ENCODE peak calls at places on chromosomes 7 and 10, in six cellular contexts. J, V, G, Y, A and B are unnamed samples.
A peak's percentile ranks its signal among the peaks of the same experiment; 100 is the strongest.

GRCh38 chr10:58513189-58514101 is 773 bp downstream of the BICC1 start:
- DNase-seq in J (no peak), V (peak; percentile 90), G (peak; percentile 47), Y (peak; percentile 63), A (no peak), B (peak; percentile 48)

GRCh38 chr7:20296444-20296843 is 34.3 kb upstream of the ITGB8 start:
- DNase-seq in J (no peak), V (no peak), G (no peak), Y (no peak), A (no peak), B (no peak)

GRCh38 chr7:132680590-132680989 is 104.3 kb upstream of the PLXNA4 start:
- DNase-seq in J (no peak), V (no peak), G (no peak), Y (no peak), A (no peak), B (no peak)

GRCh38 chr7:11177793-11178192 is 204.1 kb downstream of the PHF14 start:
- DNase-seq in J (no peak), V (no peak), G (no peak), Y (no peak), A (no peak), B (no peak)

GRCh38 chr10:132388901-132389630 is 7.9 kb upstream of the PWWP2B start:
- DNase-seq in J (no peak), V (no peak), G (peak; percentile 74), Y (no peak), A (no peak), B (peak; percentile 86)

GRCh38 chr10:76583711-76584161 is 1053.9 kb downstream of the KCNMA1 start:
- DNase-seq in J (no peak), V (peak; percentile 95), G (no peak), Y (peak; percentile 66), A (no peak), B (no peak)

GRCh38 chr7:44969049-44969700 is 9.6 kb downstream of the MYO1G start:
- DNase-seq in J (no peak), V (no peak), G (no peak), Y (no peak), A (no peak), B (no peak)

GRCh38 chr10:128859738-128860386 is 607.2 kb upstream of the MGMT start:
- DNase-seq in J (no peak), V (peak; percentile 5), G (no peak), Y (no peak), A (no peak), B (no peak)

GRCh38 chr7:490461-491291 is 29.0 kb downstream of the PDGFA start:
- DNase-seq in J (no peak), V (no peak), G (peak; percentile 37), Y (no peak), A (no peak), B (peak; percentile 78)

GRCh38 chr10:14873090-14873760 is 5.4 kb upstream of the SUV39H2 start:
- DNase-seq in J (no peak), V (peak; percentile 70), G (no peak), Y (no peak), A (no peak), B (no peak)

GRCh38 chr7:104983620-104984539 is 30.1 kb upstream of the KMT2E start:
- DNase-seq in J (peak; percentile 77), V (peak; percentile 83), G (peak; percentile 94), Y (no peak), A (peak; percentile 64), B (peak; percentile 93)

GRCh38 chr7:73433924-73434700 is 534 bp downstream of the FZD9 start:
- DNase-seq in J (peak; percentile 7), V (no peak), G (no peak), Y (no peak), A (no peak), B (no peak)

GRCh38 chr7:103660455-103661371 is 214.7 kb upstream of the SLC26A5 start:
- DNase-seq in J (no peak), V (peak; percentile 26), G (no peak), Y (no peak), A (no peak), B (no peak)

GRCh38 chr10:102421645-102422585 is 1.3 kb downstream of the FBXL15 start:
- DNase-seq in J (no peak), V (no peak), G (peak; percentile 76), Y (no peak), A (no peak), B (no peak)

GRCh38 chr7:74217455-74218342 is 7.9 kb downstream of the LAT2 start:
- DNase-seq in J (no peak), V (no peak), G (no peak), Y (no peak), A (no peak), B (no peak)

GRCh38 chr10:64334084-64334483 is 812.9 kb downstream of the REEP3 start:
- DNase-seq in J (no peak), V (no peak), G (no peak), Y (no peak), A (no peak), B (no peak)

GRCh38 chr10:132945125-132945893 is 2.9 kb upstream of the CFAP46 start:
- DNase-seq in J (no peak), V (no peak), G (no peak), Y (no peak), A (no peak), B (no peak)

GRCh38 chr10:44070282-44070681 is 314.6 kb downstream of the CXCL12 start:
- DNase-seq in J (no peak), V (no peak), G (no peak), Y (no peak), A (no peak), B (no peak)

GRCh38 chr7:78510580-78511188 is 712.1 kb downstream of the PHTF2 start:
- DNase-seq in J (no peak), V (peak; percentile 65), G (no peak), Y (peak; percentile 29), A (no peak), B (no peak)

GRCh38 chr10:10126231-10126630 is 891.4 kb upstream of the CELF2 start:
- DNase-seq in J (no peak), V (no peak), G (no peak), Y (no peak), A (no peak), B (no peak)

GRCh38 chr7:8255680-8256656 is 6.0 kb downstream of the ICA1 start:
- DNase-seq in J (no peak), V (no peak), G (no peak), Y (no peak), A (no peak), B (no peak)

GRCh38 chr10:87546971-87547413 is 42.3 kb downstream of the MINPP1 start:
- DNase-seq in J (no peak), V (peak; percentile 77), G (no peak), Y (no peak), A (no peak), B (no peak)

DNA sequence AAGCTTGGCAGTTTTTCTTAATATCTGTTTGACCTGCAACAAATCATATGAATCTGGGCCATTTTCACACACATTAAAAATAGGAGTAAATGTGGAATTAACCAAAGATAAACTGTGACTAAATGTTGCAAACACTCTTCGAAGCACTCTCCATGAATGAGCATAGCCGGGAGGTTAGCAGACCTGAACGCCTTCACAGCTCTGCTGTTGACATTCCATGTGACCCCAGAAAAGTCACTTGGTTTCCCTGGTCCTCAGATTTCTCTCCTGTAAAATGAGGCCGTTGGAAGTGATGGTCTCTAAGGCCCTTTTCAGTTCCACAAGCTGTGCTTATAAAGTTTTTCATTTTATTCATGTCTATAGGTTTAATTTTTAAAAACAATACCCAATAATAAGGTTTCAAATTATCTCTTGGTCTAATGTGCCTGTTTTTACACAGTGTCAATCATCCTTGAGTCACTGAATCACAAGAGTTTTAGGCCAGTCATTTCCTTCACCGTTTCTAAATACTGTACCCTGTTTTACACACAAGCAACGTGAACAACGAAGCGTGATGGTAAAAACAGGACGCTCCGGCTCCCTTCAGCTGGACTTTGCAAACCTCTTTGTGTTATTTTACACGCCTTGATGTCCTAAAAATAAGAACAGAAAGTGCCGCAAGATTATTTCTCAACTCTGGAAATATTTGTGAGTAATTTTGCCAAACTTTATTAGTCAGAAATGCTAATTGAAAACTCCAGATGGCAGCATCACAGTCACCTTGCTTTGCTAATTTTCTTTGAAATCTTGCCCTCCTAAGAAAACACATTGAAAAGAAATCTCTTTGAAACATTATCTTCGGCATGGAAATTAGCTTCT is 38.6 kb upstream of the MET start:
- DNase-seq in J (no peak), V (peak; percentile 60), G (no peak), Y (no peak), A (no peak), B (no peak)
- TF ChIP-seq CTCF in J (no peak), V (peak; percentile 8), G (no peak), Y (no peak), A (no peak), B (peak; percentile 58)

GRCh38 chr10:69358148-69358795 is 58.4 kb downstream of the TACR2 start:
- DNase-seq in J (no peak), V (no peak), G (no peak), Y (no peak), A (no peak), B (no peak)
- TF ChIP-seq CTCF in J (no peak), V (no peak), G (no peak), Y (no peak), A (no peak), B (no peak)

GRCh38 chr7:131151034-131151433 is 176.6 kb upstream of the MKLN1 start:
- DNase-seq in J (no peak), V (no peak), G (no peak), Y (no peak), A (no peak), B (no peak)

GRCh38 chr7:131149840-131150239 is 177.8 kb upstream of the MKLN1 start:
- DNase-seq in J (no peak), V (no peak), G (no peak), Y (no peak), A (no peak), B (no peak)

GRCh38 chr7:131148258-131148657 is 179.4 kb upstream of the MKLN1 start:
- DNase-seq in J (no peak), V (no peak), G (no peak), Y (no peak), A (no peak), B (no peak)

GRCh38 chr7:131148708-131149428 is 178.8 kb upstream of the MKLN1 start:
- DNase-seq in J (no peak), V (no peak), G (no peak), Y (no peak), A (no peak), B (no peak)

DNA sequence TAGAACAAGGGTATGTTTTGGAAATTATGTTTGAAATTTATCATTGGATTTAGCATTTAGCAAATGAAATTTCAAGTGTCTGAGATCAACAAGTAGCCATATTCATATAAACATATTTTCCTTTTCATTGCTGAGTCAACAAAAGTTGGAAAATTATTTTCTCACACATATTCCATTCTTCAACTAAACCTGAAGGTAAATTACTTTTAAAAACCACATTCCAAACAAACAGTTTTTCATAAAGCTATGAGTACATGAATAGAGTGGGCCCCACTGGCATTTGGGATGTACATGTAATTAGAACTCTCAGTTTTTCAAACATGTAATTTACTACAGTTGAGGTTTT is 178.3 kb upstream of the MKLN1 start:
- DNase-seq in J (no peak), V (no peak), G (no peak), Y (no peak), A (no peak), B (no peak)
- TF ChIP-seq CTCF in J (no peak), V (no peak), G (no peak), Y (no peak), A (no peak), B (no peak)

GRCh38 chr10:130105724-130106123 is 4.9 kb downstream of the C10orf143 start:
- DNase-seq in J (no peak), V (no peak), G (no peak), Y (no peak), A (no peak), B (no peak)
- TF ChIP-seq CTCF in J (no peak), V (no peak), G (no peak), Y (no peak), A (no peak), B (no peak)

GRCh38 chr10:73946253-73947145 is 35.6 kb downstream of the PLAU start:
- DNase-seq in J (no peak), V (no peak), G (no peak), Y (no peak), A (no peak), B (peak; percentile 21)
- TF ChIP-seq CTCF in J (no peak), V (no peak), G (no peak), Y (peak; percentile 3), A (no peak), B (peak; percentile 45)